ENCODE peak calls at places on chromosomes 11 and 22, in eight cellular contexts. Z, G, L, F, X, T, Y and W are unnamed samples.

GRCh38 chr22:41074941-41075710 is 17.3 kb upstream of the EP300 start:
- DNase-seq in Z (no peak), G (no peak), L (no peak), F (no peak), X (no peak), T (no peak), Y (no peak), W (no peak)

GRCh38 chr11:125285844-125286243 is 121.3 kb downstream of the PKNOX2 start:
- DNase-seq in Z (no peak), G (no peak), L (peak), F (no peak), X (no peak), T (no peak), Y (no peak), W (no peak)

GRCh38 chr11:15927866-15928217 is 428.5 kb downstream of the SOX6 start:
- DNase-seq in Z (no peak), G (no peak), L (no peak), F (no peak), X (no peak), T (no peak), Y (no peak), W (no peak)

GRCh38 chr11:30741039-30741550 is 154.9 kb upstream of the MPPED2 start:
- DNase-seq in Z (no peak), G (no peak), L (no peak), F (peak), X (no peak), T (no peak), Y (no peak), W (no peak)

GRCh38 chr22:44003776-44004460 is 20.2 kb upstream of the PARVB start:
- DNase-seq in Z (peak), G (no peak), L (no peak), F (no peak), X (peak), T (no peak), Y (no peak), W (no peak)

GRCh38 chr22:50403701-50404101 is 60.6 kb downstream of the PPP6R2 start:
- DNase-seq in Z (no peak), G (no peak), L (peak), F (no peak), X (no peak), T (no peak), Y (no peak), W (no peak)

GRCh38 chr11:79309402-79309801 is 131.4 kb downstream of the TENM4 start:
- DNase-seq in Z (no peak), G (peak), L (no peak), F (no peak), X (no peak), T (no peak), Y (no peak), W (no peak)

GRCh38 chr22:45499746-45500145 is 2.9 kb upstream of the FBLN1 start:
- DNase-seq in Z (no peak), G (no peak), L (no peak), F (peak), X (no peak), T (no peak), Y (no peak), W (no peak)

GRCh38 chr22:23306438-23306921 is 126.2 kb downstream of the BCR start:
- DNase-seq in Z (no peak), G (peak), L (no peak), F (no peak), X (no peak), T (no peak), Y (peak), W (peak)

GRCh38 chr11:20962581-20962980 is 293.2 kb downstream of the NELL1 start:
- DNase-seq in Z (no peak), G (peak), L (no peak), F (no peak), X (no peak), T (no peak), Y (no peak), W (no peak)

GRCh38 chr22:43343262-43343988 is at the start of gene SCUBE1:
- DNase-seq in Z (peak), G (no peak), L (peak), F (no peak), X (peak), T (peak), Y (no peak), W (peak)

GRCh38 chr11:31816467-31817053 is 5.4 kb upstream of the PAX6 start:
- DNase-seq in Z (no peak), G (peak), L (no peak), F (no peak), X (no peak), T (no peak), Y (no peak), W (no peak)

GRCh38 chr11:68142441-68143309 is 21.5 kb upstream of the CHKA start:
- DNase-seq in Z (no peak), G (no peak), L (peak), F (no peak), X (no peak), T (no peak), Y (no peak), W (no peak)

GRCh38 chr11:88543902-88544655 is 206.5 kb upstream of the CTSC start:
- DNase-seq in Z (peak), G (peak), L (peak), F (peak), X (peak), T (peak), Y (peak), W (peak)

GRCh38 chr22:20507253-20508066 is at the start of gene MED15:
- DNase-seq in Z (peak), G (peak), L (peak), F (peak), X (peak), T (peak), Y (no peak), W (peak)

GRCh38 chr11:34905666-34906065 is 10.5 kb downstream of the APIP start:
- DNase-seq in Z (no peak), G (no peak), L (no peak), F (no peak), X (no peak), T (no peak), Y (no peak), W (no peak)

GRCh38 chr11:69525516-69526452 is 44.3 kb downstream of the LINC01488 start:
- DNase-seq in Z (no peak), G (no peak), L (no peak), F (no peak), X (no peak), T (no peak), Y (no peak), W (no peak)

GRCh38 chr22:41915035-41915782 is at the start of gene SHISA8:
- DNase-seq in Z (peak), G (peak), L (peak), F (no peak), X (peak), T (peak), Y (no peak), W (peak)

GRCh38 chr11:17267576-17267975 is 9.0 kb upstream of the NUCB2 start:
- DNase-seq in Z (no peak), G (peak), L (no peak), F (peak), X (no peak), T (no peak), Y (no peak), W (peak)

GRCh38 chr22:31977939-31978338 is 33.6 kb downstream of the YWHAH start:
- DNase-seq in Z (no peak), G (no peak), L (no peak), F (no peak), X (no peak), T (no peak), Y (no peak), W (no peak)

GRCh38 chr22:37284807-37285355 is 2.6 kb downstream of the CYTH4 start:
- DNase-seq in Z (no peak), G (no peak), L (peak), F (no peak), X (no peak), T (peak), Y (no peak), W (no peak)